ENCODE peak calls at places on chromosome 15, in five cellular contexts. A, L, R, K and S are unnamed samples.

GRCh38 chr15:100572362-100572983 is 29.5 kb downstream of the LINS1 start:
- DNase-seq in L (peak), K (no peak), R (no peak), A (no peak), S (no peak)

GRCh38 chr15:32861741-32862140 is 143.9 kb downstream of the GREM1 start:
- DNase-seq in R (no peak), A (peak), L (peak), K (no peak), S (no peak)

GRCh38 chr15:95295311-95295710 is 1035.2 kb upstream of the NR2F2 start:
- DNase-seq in L (no peak), K (no peak), A (no peak), R (no peak), S (no peak)

GRCh38 chr15:45136378-45136764 is 6.6 kb downstream of the DUOX1 start:
- DNase-seq in A (no peak), R (no peak), K (no peak), L (no peak), S (no peak)

GRCh38 chr15:67176195-67176971 is 78.1 kb downstream of the AAGAB start:
- DNase-seq in K (no peak), A (no peak), L (peak), R (no peak), S (no peak)

GRCh38 chr15:36612063-36612788 is 32.8 kb downstream of the CDIN1 start:
- DNase-seq in A (no peak), K (no peak), R (no peak), L (peak), S (no peak)

GRCh38 chr15:81311834-81312459 is 12.0 kb downstream of the STARD5 start:
- DNase-seq in R (no peak), A (no peak), K (no peak), L (no peak), S (no peak)

GRCh38 chr15:89367485-89368451 is 33.1 kb upstream of the POLG start:
- DNase-seq in L (no peak), R (no peak), K (no peak), A (peak), S (no peak)

GRCh38 chr15:89057506-89058133 is 30.6 kb upstream of the ABHD2 start:
- DNase-seq in K (no peak), L (peak), A (peak), R (peak), S (peak)

GRCh38 chr15:63998489-63998888 is 47.8 kb downstream of the DAPK2 start:
- DNase-seq in R (no peak), K (no peak), L (no peak), A (no peak), S (no peak)

GRCh38 chr15:65289261-65289854 is 2.7 kb upstream of the PARP16 start:
- DNase-seq in L (no peak), K (no peak), R (no peak), A (no peak), S (no peak)

GRCh38 chr15:83720466-83720865 is 66.5 kb downstream of the ADAMTSL3 start:
- DNase-seq in L (no peak), A (no peak), R (no peak), K (no peak), S (no peak)

GRCh38 chr15:37788330-37788729 is 146.1 kb upstream of the TMCO5A start:
- DNase-seq in L (no peak), A (no peak), R (no peak), K (no peak), S (no peak)

GRCh38 chr15:33310481-33311311 is at the start of gene RYR3:
- DNase-seq in L (no peak), A (no peak), K (no peak), R (no peak), S (no peak)

GRCh38 chr15:55914446-55914845 is 79.0 kb downstream of the NEDD4 start:
- DNase-seq in K (no peak), L (no peak), A (no peak), R (no peak), S (no peak)

GRCh38 chr15:70132148-70132547 is 34.4 kb upstream of the TLE3 start:
- DNase-seq in A (no peak), K (no peak), R (no peak), L (no peak), S (no peak)

GRCh38 chr15:72778796-72779195 is 4.8 kb downstream of the ADPGK start:
- DNase-seq in K (no peak), L (no peak), R (no peak), A (no peak), S (no peak)

GRCh38 chr15:87672309-87672897 is 584.1 kb downstream of the NTRK3 start:
- DNase-seq in A (no peak), R (no peak), L (peak), K (no peak), S (no peak)

GRCh38 chr15:101613130-101614000 is 38.8 kb downstream of the TM2D3 start:
- DNase-seq in R (no peak), K (no peak), L (peak), A (peak), S (no peak)

GRCh38 chr15:69996321-69996720 is 101.4 kb downstream of the TLE3 start:
- DNase-seq in A (no peak), R (no peak), K (no peak), L (no peak), S (no peak)

GRCh38 chr15:61083781-61084134 is 145.3 kb downstream of the RORA start:
- DNase-seq in K (no peak), L (no peak), R (no peak), A (no peak), S (no peak)

GRCh38 chr15:35320158-35320780 is 225.7 kb downstream of the DPH6 start:
- DNase-seq in A (no peak), L (no peak), R (no peak), K (no peak), S (no peak)

GRCh38 chr15:73375755-73376305 is 7.1 kb upstream of the HCN4 start:
- DNase-seq in R (no peak), L (no peak), K (no peak), A (no peak), S (no peak)

GRCh38 chr15:92159906-92160841 is 233.5 kb upstream of the ST8SIA2 start:
- DNase-seq in L (no peak), K (no peak), R (no peak), A (no peak), S (no peak)

GRCh38 chr15:41843571-41843970 is 4.9 kb downstream of the PLA2G4B start:
- DNase-seq in K (no peak), L (no peak), R (no peak), A (no peak), S (no peak)

GRCh38 chr15:39130556-39131379 is 450.1 kb upstream of the THBS1 start:
- DNase-seq in A (no peak), L (no peak), K (no peak), R (no peak), S (no peak)

GRCh38 chr15:92683511-92683834 is 27.9 kb upstream of the FAM174B start:
- DNase-seq in A (peak), R (no peak), K (peak), L (peak), S (no peak)

GRCh38 chr15:28879551-28879950 is 6.2 kb upstream of the APBA2 start:
- DNase-seq in R (no peak), K (no peak), L (no peak), A (no peak), S (no peak)

GRCh38 chr15:68389936-68390790 is 41.8 kb downstream of the ITGA11 start:
- DNase-seq in L (no peak), K (peak), R (no peak), A (no peak), S (peak)

GRCh38 chr15:60918234-60918964 is 310.7 kb downstream of the RORA start:
- DNase-seq in A (no peak), L (peak), R (no peak), K (no peak), S (no peak)

GRCh38 chr15:101169457-101170071 is 82.3 kb downstream of the CHSY1 start:
- DNase-seq in R (no peak), K (no peak), L (no peak), A (no peak), S (no peak)

GRCh38 chr15:89665449-89666146 is 10.3 kb upstream of the KIF7 start:
- DNase-seq in R (no peak), K (peak), L (peak), A (peak), S (no peak)

GRCh38 chr15:55108858-55109518 is 87.8 kb downstream of the RSL24D1 start:
- DNase-seq in R (no peak), K (no peak), A (peak), L (peak), S (peak)

GRCh38 chr15:52797625-52798501 is 7.7 kb upstream of the ONECUT1 start:
- DNase-seq in K (no peak), L (no peak), A (no peak), R (no peak), S (no peak)
- H3K4me3 ChIP-seq in K (no peak), L (no peak), A (no peak), R (no peak), S (no peak)

GRCh38 chr15:50184863-50185504 is 3.0 kb downstream of the SLC27A2 start:
- DNase-seq in L (peak), R (no peak), A (no peak), K (no peak), S (no peak)

GRCh38 chr15:50181206-50181982 is 602 bp upstream of the SLC27A2 start:
- DNase-seq in A (no peak), K (no peak), L (peak), R (no peak), S (no peak)

GRCh38 chr15:50181983-50182232 is at the start of gene SLC27A2:
- DNase-seq in L (no peak), A (peak), R (no peak), K (no peak), S (no peak)

GRCh38 chr15:50182233-50183013 is 427 bp downstream of the SLC27A2 start:
- DNase-seq in K (no peak), R (no peak), L (peak), A (peak), S (peak)

DNA sequence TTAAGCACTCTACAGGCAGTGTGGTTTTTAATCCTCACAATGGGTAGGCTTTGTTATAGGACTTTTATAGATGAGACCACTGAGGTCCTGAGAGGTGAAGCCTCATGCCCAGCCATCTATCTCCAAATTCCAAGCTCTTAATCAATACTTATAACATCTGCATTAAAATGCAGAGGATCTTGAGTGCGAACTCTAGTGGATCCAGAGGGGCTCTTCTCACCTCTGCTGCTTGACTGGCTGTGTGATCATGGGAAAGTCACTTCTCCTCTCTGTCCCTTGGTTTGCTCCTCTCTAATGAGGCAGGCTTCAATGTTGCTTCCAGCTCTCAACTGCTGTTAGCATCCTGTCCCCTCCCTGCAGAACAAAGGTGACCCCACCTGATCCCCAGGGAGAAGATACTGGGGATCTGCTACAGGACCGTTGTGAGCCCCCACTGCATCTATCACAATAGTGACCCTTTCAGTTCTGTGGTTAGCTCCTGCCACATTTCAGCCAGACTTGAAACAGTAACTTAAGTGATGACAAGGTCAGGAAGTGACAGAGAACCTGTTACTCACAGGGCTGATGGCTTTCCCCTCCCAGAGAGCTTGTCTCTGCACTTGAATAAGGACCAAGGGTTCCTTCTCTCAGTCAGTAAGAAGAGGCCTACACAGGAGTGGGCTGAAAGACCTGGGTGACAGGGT is 1.3 kb downstream of the SLC27A2 start:
- DNase-seq in K (no peak), A (peak), L (peak), R (no peak), S (peak)
- H3K4me3 ChIP-seq in K (no peak), A (peak), L (peak), R (peak), S (peak)

DNA sequence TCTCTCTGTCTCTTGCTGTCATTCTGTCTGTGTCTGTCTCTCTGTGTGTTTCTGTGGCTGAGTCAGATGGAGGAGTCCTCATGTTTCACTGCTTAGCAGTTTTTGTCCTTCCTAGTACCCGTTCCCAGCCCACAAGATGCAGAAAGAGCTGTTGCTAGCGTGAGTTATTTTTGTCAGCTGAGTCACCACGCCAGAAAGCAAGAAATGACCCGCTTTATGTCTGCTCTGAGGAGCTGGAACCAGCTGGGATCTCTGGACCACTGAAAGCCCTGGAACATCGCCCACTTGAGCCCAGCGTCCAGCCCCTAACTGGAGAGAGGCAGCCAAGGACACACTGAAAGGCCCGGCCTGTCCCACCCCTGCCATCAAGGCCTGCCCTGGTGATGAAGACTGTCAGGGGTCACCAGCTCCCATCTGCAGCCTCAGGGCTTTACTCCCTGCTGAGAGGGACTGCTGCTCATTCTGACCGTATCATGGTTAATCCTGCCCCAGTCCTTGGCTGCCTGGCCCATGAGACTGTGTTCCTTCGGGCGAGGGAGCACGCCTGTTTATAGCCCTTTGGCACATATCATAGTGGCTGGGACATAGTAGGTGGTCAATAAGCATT is 101.7 kb upstream of the TPM1 start:
- DNase-seq in A (peak), R (no peak), L (no peak), K (peak), S (no peak)
- H3K4me3 ChIP-seq in A (no peak), R (no peak), L (no peak), K (no peak), S (no peak)

DNA sequence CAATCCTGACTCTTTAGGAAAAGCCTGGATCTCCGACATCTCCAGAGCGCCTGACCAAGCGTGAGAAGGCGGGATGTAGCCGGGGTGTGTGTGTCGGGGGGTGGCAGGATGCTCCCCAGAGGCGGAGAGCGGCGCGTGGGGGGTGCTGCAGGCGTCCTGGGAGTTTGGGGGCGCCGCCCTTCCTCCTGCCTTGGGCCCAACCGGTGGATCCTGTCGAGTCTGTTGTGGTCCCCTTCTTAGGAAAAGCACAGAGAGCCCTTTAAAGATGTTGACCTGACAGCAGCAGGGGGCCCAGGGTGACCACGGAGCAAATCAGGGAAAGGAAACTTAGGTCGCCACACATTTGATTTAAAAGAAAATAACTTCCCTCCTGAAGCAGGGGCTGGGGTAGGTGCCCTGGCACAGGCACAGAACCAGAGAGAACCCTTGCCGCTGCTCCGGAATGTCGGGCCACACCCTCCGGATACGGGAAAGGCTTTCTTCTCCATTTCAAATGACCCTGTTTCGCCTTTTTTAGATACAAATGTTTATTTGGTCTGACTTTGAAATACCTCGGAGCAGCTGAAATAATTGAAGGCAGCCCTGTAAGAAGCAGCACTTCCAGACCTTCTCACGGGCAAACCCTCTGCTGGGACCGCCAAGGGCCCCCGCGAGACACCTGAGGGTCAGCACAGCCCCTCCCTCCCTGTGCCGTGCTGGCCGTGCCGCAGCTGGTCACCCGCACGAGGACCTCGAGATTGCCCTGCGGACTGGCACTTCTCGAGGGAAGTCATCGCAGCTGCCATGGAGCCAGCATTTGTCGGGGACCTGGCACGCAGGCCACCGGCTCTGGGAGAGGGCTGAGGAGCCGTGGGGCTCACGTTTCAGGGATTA is 102.9 kb upstream of the KLF13 start:
- DNase-seq in K (no peak), L (no peak), A (no peak), R (no peak), S (no peak)
- H3K4me3 ChIP-seq in K (peak), L (no peak), A (no peak), R (no peak), S (no peak)

DNA sequence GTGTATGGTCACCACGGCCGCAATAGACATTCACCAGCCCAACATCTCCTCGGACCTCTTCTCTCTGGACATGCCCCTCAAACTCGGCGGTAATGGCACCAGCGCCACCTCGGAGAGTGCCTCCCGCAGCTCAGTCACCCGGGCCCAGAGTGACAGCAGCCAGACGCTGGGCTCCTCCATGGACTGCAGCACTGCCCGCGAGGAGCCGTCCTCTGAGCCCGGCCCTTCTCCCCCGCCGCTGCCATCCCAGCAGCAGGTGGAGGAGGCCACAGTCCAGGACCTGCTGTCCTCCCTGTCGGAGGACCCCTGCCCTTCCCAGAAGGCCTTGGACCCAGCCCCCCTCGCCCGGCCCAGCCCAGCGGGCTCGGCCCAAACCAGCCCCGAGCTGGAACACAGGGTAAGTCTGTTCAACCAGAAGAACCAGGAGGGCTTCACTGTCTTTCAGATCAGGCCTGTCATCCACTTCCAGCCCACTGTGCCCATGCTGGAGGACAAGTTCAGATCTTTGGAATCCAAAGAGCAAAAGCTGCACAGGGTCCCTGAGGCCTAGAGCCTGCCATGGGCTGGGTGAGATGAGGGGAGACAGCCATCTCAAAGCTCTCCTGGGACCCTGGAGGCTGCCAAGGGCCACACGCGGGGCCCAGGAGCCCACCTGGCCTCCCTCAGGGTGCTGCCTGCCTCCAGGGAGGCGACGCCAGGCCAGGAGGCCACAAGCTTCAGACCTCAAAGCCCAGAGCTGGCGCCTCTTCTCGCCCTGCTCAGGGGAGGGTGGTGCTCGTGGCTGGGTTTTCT is 107.3 kb downstream of the ETFA start:
- DNase-seq in R (no peak), A (no peak), K (no peak), L (no peak), S (no peak)
- H3K4me3 ChIP-seq in R (no peak), A (no peak), K (no peak), L (no peak), S (no peak)

DNA sequence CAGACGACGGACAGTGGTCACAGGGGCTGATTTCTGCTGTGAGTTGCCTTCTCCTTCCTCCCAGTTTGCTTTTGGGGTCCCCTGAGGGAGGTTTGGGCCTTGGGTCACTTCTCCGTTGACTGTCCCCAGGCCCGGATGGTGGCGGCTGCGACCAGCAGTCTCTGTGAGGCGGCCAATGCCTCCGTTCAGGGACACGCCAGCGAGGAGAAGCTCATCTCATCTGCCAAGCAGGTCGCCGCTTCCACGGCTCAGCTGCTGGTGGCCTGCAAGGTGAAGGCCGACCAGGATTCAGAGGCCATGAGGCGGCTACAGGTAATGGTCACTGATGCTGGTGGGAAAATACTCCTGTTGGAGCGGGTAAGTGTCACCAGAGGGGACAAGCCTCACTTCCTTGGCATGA is 206.8 kb upstream of the TPM1 start:
- DNase-seq in R (no peak), L (no peak), A (no peak), K (no peak), S (no peak)
- H3K4me3 ChIP-seq in R (no peak), L (no peak), A (no peak), K (no peak), S (no peak)

DNA sequence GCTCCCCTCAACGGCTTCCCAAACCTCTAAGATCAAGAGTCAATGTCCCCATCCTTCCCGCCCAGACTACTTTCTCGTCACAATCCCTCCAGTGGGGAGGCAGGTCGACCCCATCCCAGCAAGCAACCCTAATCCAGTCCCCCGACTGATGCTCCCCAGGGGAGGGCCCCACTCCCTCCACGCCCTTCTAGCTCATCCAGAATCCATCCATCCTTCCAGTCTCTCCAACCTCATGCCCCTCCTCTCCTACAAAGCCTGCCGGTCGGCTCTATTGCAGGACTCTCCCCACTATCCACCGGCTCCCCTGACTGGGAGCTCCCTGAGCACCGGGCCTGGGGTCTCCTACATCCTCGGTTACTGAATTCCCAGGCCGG is 1.3 kb downstream of the ADAMTS7 start:
- DNase-seq in A (no peak), K (no peak), L (no peak), R (no peak), S (no peak)
- H3K4me3 ChIP-seq in A (peak), K (peak), L (no peak), R (no peak), S (no peak)